ENCODE peak calls at places on chromosomes 1 and 21, in nine cellular contexts. One of them, this sample, is unnamed.
A peak's percentile ranks its signal among the peaks of the same experiment; 100 is the strongest.

GRCh38 chr1:111221633-111222286 is 5.8 kb upstream of the CHI3L2 start:
- DNase-seq in GM23338: no peak
- DNase-seq in left ventricle myocardium inferior: no peak
- DNase-seq in mammary epithelial cell: no peak
- DNase-seq in heart right ventricle: no peak
- DNase-seq in IMR-90: peak; percentile 8
- DNase-seq in SJSA1: no peak
- DNase-seq in psoas muscle: no peak
- DNase-seq in body of pancreas: peak; percentile 39
- DNase-seq in this sample: peak; percentile 93

GRCh38 chr1:226674892-226675719 is 64.0 kb downstream of the ITPKB start:
- DNase-seq in GM23338: no peak
- DNase-seq in left ventricle myocardium inferior: peak; percentile 49
- DNase-seq in mammary epithelial cell: no peak
- DNase-seq in heart right ventricle: peak; percentile 45
- DNase-seq in IMR-90: no peak
- DNase-seq in SJSA1: no peak
- DNase-seq in psoas muscle: no peak
- DNase-seq in body of pancreas: peak; percentile 75
- DNase-seq in this sample: peak; percentile 97

GRCh38 chr1:193819376-193819775 is 633.0 kb upstream of the B3GALT2 start:
- DNase-seq in GM23338: no peak
- DNase-seq in left ventricle myocardium inferior: no peak
- DNase-seq in mammary epithelial cell: no peak
- DNase-seq in heart right ventricle: no peak
- DNase-seq in IMR-90: no peak
- DNase-seq in SJSA1: no peak
- DNase-seq in psoas muscle: no peak
- DNase-seq in body of pancreas: no peak
- DNase-seq in this sample: no peak

GRCh38 chr1:201335901-201336300 is 41.6 kb downstream of the TNNT2 start:
- DNase-seq in GM23338: no peak
- DNase-seq in left ventricle myocardium inferior: no peak
- DNase-seq in mammary epithelial cell: no peak
- DNase-seq in heart right ventricle: no peak
- DNase-seq in IMR-90: no peak
- DNase-seq in SJSA1: no peak
- DNase-seq in psoas muscle: no peak
- DNase-seq in body of pancreas: no peak
- DNase-seq in this sample: no peak

GRCh38 chr1:58713841-58714240 is 14.0 kb upstream of the MYSM1 start:
- DNase-seq in GM23338: no peak
- DNase-seq in left ventricle myocardium inferior: no peak
- DNase-seq in mammary epithelial cell: no peak
- DNase-seq in heart right ventricle: no peak
- DNase-seq in IMR-90: no peak
- DNase-seq in SJSA1: no peak
- DNase-seq in psoas muscle: no peak
- DNase-seq in body of pancreas: no peak
- DNase-seq in this sample: no peak

GRCh38 chr1:214312530-214313051 is 31.6 kb downstream of the SMYD2 start:
- DNase-seq in GM23338: peak; percentile 60
- DNase-seq in left ventricle myocardium inferior: no peak
- DNase-seq in mammary epithelial cell: no peak
- DNase-seq in heart right ventricle: no peak
- DNase-seq in IMR-90: no peak
- DNase-seq in SJSA1: no peak
- DNase-seq in psoas muscle: no peak
- DNase-seq in body of pancreas: no peak
- DNase-seq in this sample: no peak

GRCh38 chr1:205424881-205425635 is 3.2 kb upstream of the LEMD1 start:
- DNase-seq in GM23338: no peak
- DNase-seq in left ventricle myocardium inferior: no peak
- DNase-seq in mammary epithelial cell: no peak
- DNase-seq in heart right ventricle: no peak
- DNase-seq in IMR-90: no peak
- DNase-seq in SJSA1: peak; percentile 24
- DNase-seq in psoas muscle: no peak
- DNase-seq in body of pancreas: no peak
- DNase-seq in this sample: no peak

GRCh38 chr1:59999006-59999405 is 72.4 kb upstream of the CYP2J2 start:
- DNase-seq in GM23338: peak; percentile 16
- DNase-seq in left ventricle myocardium inferior: no peak
- DNase-seq in mammary epithelial cell: no peak
- DNase-seq in heart right ventricle: no peak
- DNase-seq in IMR-90: no peak
- DNase-seq in SJSA1: no peak
- DNase-seq in psoas muscle: no peak
- DNase-seq in body of pancreas: no peak
- DNase-seq in this sample: no peak

GRCh38 chr1:198156111-198156744 is 570 bp upstream of the NEK7 start:
- DNase-seq in GM23338: peak; percentile 84
- DNase-seq in left ventricle myocardium inferior: peak; percentile 27
- DNase-seq in mammary epithelial cell: peak; percentile 64
- DNase-seq in heart right ventricle: peak; percentile 28
- DNase-seq in IMR-90: peak; percentile 66
- DNase-seq in SJSA1: peak; percentile 58
- DNase-seq in psoas muscle: peak; percentile 30
- DNase-seq in body of pancreas: peak; percentile 80
- DNase-seq in this sample: peak; percentile 79

GRCh38 chr1:213519098-213519497 is 468.1 kb downstream of the RPS6KC1 start:
- DNase-seq in GM23338: no peak
- DNase-seq in left ventricle myocardium inferior: no peak
- DNase-seq in mammary epithelial cell: no peak
- DNase-seq in heart right ventricle: no peak
- DNase-seq in IMR-90: no peak
- DNase-seq in SJSA1: no peak
- DNase-seq in psoas muscle: no peak
- DNase-seq in body of pancreas: no peak
- DNase-seq in this sample: no peak

GRCh38 chr1:36942093-36942492 is 92.2 kb downstream of the GRIK3 start:
- DNase-seq in GM23338: no peak
- DNase-seq in left ventricle myocardium inferior: no peak
- DNase-seq in mammary epithelial cell: no peak
- DNase-seq in heart right ventricle: no peak
- DNase-seq in IMR-90: no peak
- DNase-seq in SJSA1: no peak
- DNase-seq in psoas muscle: no peak
- DNase-seq in body of pancreas: no peak
- DNase-seq in this sample: no peak

GRCh38 chr1:58809327-58810040 is 25.6 kb upstream of the JUN start:
- DNase-seq in GM23338: no peak
- DNase-seq in left ventricle myocardium inferior: no peak
- DNase-seq in mammary epithelial cell: peak; percentile 79
- DNase-seq in heart right ventricle: no peak
- DNase-seq in IMR-90: peak; percentile 73
- DNase-seq in SJSA1: no peak
- DNase-seq in psoas muscle: no peak
- DNase-seq in body of pancreas: peak; percentile 28
- DNase-seq in this sample: no peak

GRCh38 chr21:31426235-31426797 is 82.3 kb upstream of the TIAM1 start:
- DNase-seq in GM23338: no peak
- DNase-seq in left ventricle myocardium inferior: no peak
- DNase-seq in mammary epithelial cell: no peak
- DNase-seq in heart right ventricle: no peak
- DNase-seq in IMR-90: no peak
- DNase-seq in SJSA1: no peak
- DNase-seq in psoas muscle: no peak
- DNase-seq in body of pancreas: no peak
- DNase-seq in this sample: no peak
- H3K27ac ChIP-seq in GM23338: peak overlapping the region; percentile 60
- H3K27ac ChIP-seq in left ventricle myocardium inferior: no peak overlapping the region
- H3K27ac ChIP-seq in mammary epithelial cell: no peak overlapping the region
- H3K27ac ChIP-seq in heart right ventricle: no peak overlapping the region
- H3K27ac ChIP-seq in IMR-90: no peak overlapping the region
- H3K27ac ChIP-seq in SJSA1: no peak overlapping the region
- H3K27ac ChIP-seq in psoas muscle: no peak overlapping the region
- H3K27ac ChIP-seq in body of pancreas: no peak overlapping the region
- H3K27ac ChIP-seq in this sample: no peak overlapping the region

GRCh38 chr1:8394456-8395321 is 76.8 kb downstream of the SLC45A1 start:
- DNase-seq in GM23338: no peak
- DNase-seq in left ventricle myocardium inferior: no peak
- DNase-seq in mammary epithelial cell: peak; percentile 81
- DNase-seq in heart right ventricle: no peak
- DNase-seq in IMR-90: peak; percentile 96
- DNase-seq in SJSA1: peak; percentile 67
- DNase-seq in psoas muscle: no peak
- DNase-seq in body of pancreas: no peak
- DNase-seq in this sample: no peak
- H3K4me1 ChIP-seq in GM23338: peaks cover 34% of the 10 kb centered on the region
- H3K4me1 ChIP-seq in left ventricle myocardium inferior: peaks cover 100% of the 10 kb centered on the region
- H3K4me1 ChIP-seq in mammary epithelial cell: peaks cover 26% of the 10 kb centered on the region
- H3K4me1 ChIP-seq in heart right ventricle: peaks cover 95% of the 10 kb centered on the region
- H3K4me1 ChIP-seq in IMR-90: peaks cover 29% of the 10 kb centered on the region
- H3K4me1 ChIP-seq in SJSA1: peaks cover 49% of the 10 kb centered on the region
- H3K4me1 ChIP-seq in psoas muscle: peaks cover 78% of the 10 kb centered on the region
- H3K4me1 ChIP-seq in body of pancreas: peaks cover 46% of the 10 kb centered on the region
- H3K4me1 ChIP-seq in this sample: peaks cover 70% of the 10 kb centered on the region

GRCh38 chr1:32272557-32273388 is 19.1 kb upstream of the HDAC1 start:
- DNase-seq in GM23338: no peak
- DNase-seq in left ventricle myocardium inferior: no peak
- DNase-seq in mammary epithelial cell: no peak
- DNase-seq in heart right ventricle: no peak
- DNase-seq in IMR-90: no peak
- DNase-seq in SJSA1: no peak
- DNase-seq in psoas muscle: no peak
- DNase-seq in body of pancreas: no peak
- DNase-seq in this sample: no peak
- H3K27ac ChIP-seq in GM23338: no peak overlapping the region
- H3K27ac ChIP-seq in left ventricle myocardium inferior: no peak overlapping the region
- H3K27ac ChIP-seq in mammary epithelial cell: no peak overlapping the region
- H3K27ac ChIP-seq in heart right ventricle: no peak overlapping the region
- H3K27ac ChIP-seq in IMR-90: no peak overlapping the region
- H3K27ac ChIP-seq in SJSA1: no peak overlapping the region
- H3K27ac ChIP-seq in psoas muscle: no peak overlapping the region
- H3K27ac ChIP-seq in body of pancreas: no peak overlapping the region
- H3K27ac ChIP-seq in this sample: peak overlapping the region; percentile 91

GRCh38 chr1:12601690-12602632 is 16.0 kb downstream of the DHRS3 start:
- DNase-seq in GM23338: peak; percentile 64
- DNase-seq in left ventricle myocardium inferior: no peak
- DNase-seq in mammary epithelial cell: peak; percentile 47
- DNase-seq in heart right ventricle: no peak
- DNase-seq in IMR-90: peak; percentile 97
- DNase-seq in SJSA1: peak; percentile 88
- DNase-seq in psoas muscle: no peak
- DNase-seq in body of pancreas: peak; percentile 69
- DNase-seq in this sample: no peak

GRCh38 chr1:12604114-12604874 is 13.7 kb downstream of the DHRS3 start:
- DNase-seq in GM23338: no peak
- DNase-seq in left ventricle myocardium inferior: peak; percentile 42
- DNase-seq in mammary epithelial cell: peak; percentile 96
- DNase-seq in heart right ventricle: peak; percentile 42
- DNase-seq in IMR-90: peak; percentile 99
- DNase-seq in SJSA1: peak; percentile 91
- DNase-seq in psoas muscle: no peak
- DNase-seq in body of pancreas: peak; percentile 73
- DNase-seq in this sample: no peak

GRCh38 chr1:12603224-12603623 is 14.8 kb downstream of the DHRS3 start:
- DNase-seq in GM23338: no peak
- DNase-seq in left ventricle myocardium inferior: no peak
- DNase-seq in mammary epithelial cell: no peak
- DNase-seq in heart right ventricle: no peak
- DNase-seq in IMR-90: no peak
- DNase-seq in SJSA1: no peak
- DNase-seq in psoas muscle: no peak
- DNase-seq in body of pancreas: no peak
- DNase-seq in this sample: no peak

GRCh38 chr1:12602633-12603024 is 15.4 kb downstream of the DHRS3 start:
- DNase-seq in GM23338: no peak
- DNase-seq in left ventricle myocardium inferior: no peak
- DNase-seq in mammary epithelial cell: no peak
- DNase-seq in heart right ventricle: peak; percentile 40
- DNase-seq in IMR-90: no peak
- DNase-seq in SJSA1: no peak
- DNase-seq in psoas muscle: no peak
- DNase-seq in body of pancreas: no peak
- DNase-seq in this sample: no peak

GRCh38 chr1:12604986-12605385 is 13.0 kb downstream of the DHRS3 start:
- DNase-seq in GM23338: no peak
- DNase-seq in left ventricle myocardium inferior: no peak
- DNase-seq in mammary epithelial cell: no peak
- DNase-seq in heart right ventricle: no peak
- DNase-seq in IMR-90: no peak
- DNase-seq in SJSA1: no peak
- DNase-seq in psoas muscle: no peak
- DNase-seq in body of pancreas: no peak
- DNase-seq in this sample: no peak
- H3K4me1 ChIP-seq in GM23338: peaks cover 33% of the 10 kb centered on the region
- H3K4me1 ChIP-seq in left ventricle myocardium inferior: peaks cover 75% of the 10 kb centered on the region
- H3K4me1 ChIP-seq in mammary epithelial cell: peaks cover 36% of the 10 kb centered on the region
- H3K4me1 ChIP-seq in heart right ventricle: peaks cover 70% of the 10 kb centered on the region
- H3K4me1 ChIP-seq in IMR-90: peaks cover 31% of the 10 kb centered on the region
- H3K4me1 ChIP-seq in SJSA1: peaks cover 35% of the 10 kb centered on the region
- H3K4me1 ChIP-seq in psoas muscle: peaks cover 56% of the 10 kb centered on the region
- H3K4me1 ChIP-seq in body of pancreas: peaks cover 66% of the 10 kb centered on the region
- H3K4me1 ChIP-seq in this sample: no peaks in the 10 kb centered on the region

GRCh38 chr1:30627206-30627605 is 96.2 kb downstream of the MATN1 start:
- DNase-seq in GM23338: no peak
- DNase-seq in left ventricle myocardium inferior: no peak
- DNase-seq in mammary epithelial cell: no peak
- DNase-seq in heart right ventricle: no peak
- DNase-seq in IMR-90: no peak
- DNase-seq in SJSA1: no peak
- DNase-seq in psoas muscle: no peak
- DNase-seq in body of pancreas: no peak
- DNase-seq in this sample: no peak
- H3K27ac ChIP-seq in GM23338: no peak overlapping the region
- H3K27ac ChIP-seq in left ventricle myocardium inferior: no peak overlapping the region
- H3K27ac ChIP-seq in mammary epithelial cell: no peak overlapping the region
- H3K27ac ChIP-seq in heart right ventricle: no peak overlapping the region
- H3K27ac ChIP-seq in IMR-90: no peak overlapping the region
- H3K27ac ChIP-seq in SJSA1: no peak overlapping the region
- H3K27ac ChIP-seq in psoas muscle: no peak overlapping the region
- H3K27ac ChIP-seq in body of pancreas: no peak overlapping the region
- H3K27ac ChIP-seq in this sample: no peak overlapping the region

GRCh38 chr21:41916888-41917433 is 36.9 kb downstream of the C2CD2 start:
- DNase-seq in GM23338: no peak
- DNase-seq in left ventricle myocardium inferior: no peak
- DNase-seq in mammary epithelial cell: no peak
- DNase-seq in heart right ventricle: no peak
- DNase-seq in IMR-90: no peak
- DNase-seq in SJSA1: no peak
- DNase-seq in psoas muscle: no peak
- DNase-seq in body of pancreas: no peak
- DNase-seq in this sample: peak; percentile 61
- H3K4me1 ChIP-seq in GM23338: no peaks in the 10 kb centered on the region
- H3K4me1 ChIP-seq in left ventricle myocardium inferior: peaks cover 23% of the 10 kb centered on the region
- H3K4me1 ChIP-seq in mammary epithelial cell: peaks cover 13% of the 10 kb centered on the region
- H3K4me1 ChIP-seq in heart right ventricle: peaks cover 15% of the 10 kb centered on the region
- H3K4me1 ChIP-seq in IMR-90: no peaks in the 10 kb centered on the region
- H3K4me1 ChIP-seq in SJSA1: no peaks in the 10 kb centered on the region
- H3K4me1 ChIP-seq in psoas muscle: no peaks in the 10 kb centered on the region
- H3K4me1 ChIP-seq in body of pancreas: no peaks in the 10 kb centered on the region
- H3K4me1 ChIP-seq in this sample: peaks cover 14% of the 10 kb centered on the region